ENCODE peak calls at places on chromosomes 6 and 20, in nine cellular contexts. D is pancreas, G is psoas muscle, K is fibroblast of lung, E is MM.1S, B is kidney, Y is tibial artery, Z is colonic mucosa, V is ascending aorta. S is an unnamed sample.

GRCh38 chr6:24648276-24648675 is 2.3 kb upstream of the KIAA0319 start:
- DNase-seq in Y (no peak), D (no peak), E (no peak), Z (no peak), B (no peak), K (no peak), G (no peak), V (no peak), S (no peak)

GRCh38 chr6:29992792-29993191 is 50.5 kb downstream of the HLA-A start:
- DNase-seq in D (no peak), V (no peak), Z (no peak), Y (no peak), B (no peak), E (no peak), K (peak; percentile 35), G (no peak), S (no peak)

GRCh38 chr6:165877773-165878172 is 214.7 kb upstream of the PDE10A start:
- DNase-seq in B (no peak), K (no peak), Y (no peak), E (no peak), G (no peak), Z (no peak), V (no peak), D (no peak), S (no peak)

GRCh38 chr6:14454467-14454763 is 336.8 kb downstream of the CD83 start:
- DNase-seq in E (no peak), Z (peak; percentile 74), K (no peak), D (no peak), B (no peak), V (no peak), G (no peak), Y (no peak), S (no peak)

GRCh38 chr6:12555781-12556180 is 160.8 kb upstream of the PHACTR1 start:
- DNase-seq in B (no peak), V (no peak), K (no peak), G (no peak), Z (no peak), Y (no peak), D (no peak), E (no peak), S (no peak)

GRCh38 chr20:34904202-34904621 is 27.8 kb downstream of the ACSS2 start:
- DNase-seq in V (no peak), G (no peak), K (no peak), Z (no peak), B (no peak), E (no peak), D (no peak), Y (no peak), S (no peak)

GRCh38 chr6:128513878-128514277 is 6.5 kb downstream of the PTPRK start:
- DNase-seq in B (no peak), D (no peak), E (no peak), V (no peak), K (no peak), G (no peak), Y (no peak), Z (no peak), S (no peak)

GRCh38 chr6:999552-999951 is 306.6 kb upstream of the EXOC2 start:
- DNase-seq in D (no peak), Y (no peak), E (no peak), G (no peak), V (no peak), Z (no peak), B (no peak), K (no peak), S (no peak)

GRCh38 chr6:21898107-21898796 is 304.7 kb downstream of the SOX4 start:
- DNase-seq in G (no peak), Z (no peak), Y (no peak), B (no peak), V (no peak), D (no peak), K (peak; percentile 58), E (no peak), S (no peak)

DNA sequence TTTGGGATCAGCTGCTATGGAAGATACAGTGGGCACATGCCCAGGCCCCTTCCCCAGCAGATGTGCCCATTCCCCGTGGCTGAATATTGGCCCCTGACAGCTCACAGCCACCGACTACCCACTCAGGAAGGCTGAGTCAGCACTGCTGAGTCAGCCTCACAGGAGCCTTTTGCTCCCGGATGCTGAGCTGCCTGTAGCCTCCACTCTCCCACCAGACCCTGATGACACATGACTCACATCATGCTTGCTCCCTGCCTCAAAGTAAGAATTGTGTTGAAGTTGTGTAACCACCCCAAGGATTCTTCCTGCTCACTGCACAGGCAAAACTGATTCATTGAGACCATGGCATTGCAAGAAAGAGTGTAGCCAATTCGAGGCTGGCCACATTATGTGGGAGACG is 556.8 kb upstream of the CDH4 start:
- DNase-seq in V (no peak), B (no peak), Y (no peak), D (no peak), G (no peak), Z (no peak), E (no peak), K (peak; percentile 89), S (no peak)
- H3K9me3 ChIP-seq in V (no peaks in the 10 kb centered on the region), B (no peaks in the 10 kb centered on the region), Y (no peaks in the 10 kb centered on the region), D (no peaks in the 10 kb centered on the region), G (no peaks in the 10 kb centered on the region), Z (no peaks in the 10 kb centered on the region), E (no peaks in the 10 kb centered on the region), K (no peaks in the 10 kb centered on the region), S (no peaks in the 10 kb centered on the region)

GRCh38 chr20:17619351-17620093 is 49.6 kb downstream of the DSTN start:
- DNase-seq in Z (no peak), D (peak; percentile 56), V (no peak), G (peak; percentile 47), K (no peak), B (peak; percentile 65), Y (peak; percentile 62), E (no peak), S (no peak)

GRCh38 chr20:17616480-17617211 is 46.8 kb downstream of the DSTN start:
- DNase-seq in B (peak; percentile 75), D (peak; percentile 74), V (no peak), Z (peak; percentile 18), G (peak; percentile 50), K (no peak), Y (peak; percentile 64), E (no peak), S (peak; percentile 32)

GRCh38 chr20:17618673-17619013 is 48.8 kb downstream of the DSTN start:
- DNase-seq in D (no peak), K (no peak), V (no peak), B (peak; percentile 40), G (no peak), Y (no peak), Z (no peak), E (no peak), S (no peak)

GRCh38 chr20:17617212-17617867 is 47.5 kb downstream of the DSTN start:
- DNase-seq in K (peak; percentile 45), D (peak; percentile 76), E (no peak), G (peak; percentile 79), Y (peak; percentile 89), V (no peak), B (peak; percentile 79), Z (peak; percentile 46), S (peak; percentile 73)

DNA sequence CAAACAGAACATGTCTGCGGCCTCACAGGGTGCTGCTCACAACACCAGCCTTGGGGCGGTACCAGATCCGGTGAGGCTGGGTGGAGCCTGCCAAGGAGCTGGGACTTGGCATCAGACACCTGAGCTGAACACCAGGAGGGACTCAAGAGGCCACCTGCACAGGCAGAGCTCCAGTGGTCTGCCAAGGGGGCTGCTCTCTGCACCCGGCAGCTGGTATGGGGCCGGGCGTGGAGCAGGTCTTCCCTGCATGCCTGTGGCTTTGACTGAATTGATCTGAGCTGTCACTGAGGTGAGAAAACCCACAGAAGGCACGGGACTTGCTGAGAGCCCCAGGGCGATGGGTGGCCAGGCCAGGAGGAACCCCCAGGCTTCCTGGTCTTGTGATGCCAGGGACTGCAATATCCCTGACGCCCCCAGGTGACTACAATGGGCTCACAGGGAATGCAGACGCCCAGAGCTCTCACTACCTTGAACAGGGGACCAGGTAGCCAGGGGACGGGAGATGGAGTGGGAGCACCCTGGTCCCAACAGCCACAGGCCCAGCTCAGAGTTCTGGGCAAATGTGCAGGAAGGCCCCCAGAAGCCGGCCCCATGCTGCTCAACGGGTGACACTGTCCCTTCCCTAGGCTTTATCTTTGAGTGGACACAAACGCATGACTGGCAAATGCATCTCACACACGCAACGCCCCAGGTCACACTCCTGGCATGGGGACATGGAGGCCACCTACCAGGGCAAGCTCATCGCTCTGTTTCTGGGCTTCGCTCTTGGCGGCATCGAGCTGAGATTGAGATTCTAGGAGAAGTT is 48.2 kb downstream of the DSTN start:
- DNase-seq in G (peak; percentile 51), K (no peak), B (peak; percentile 61), D (peak; percentile 81), E (no peak), Y (peak; percentile 69), V (no peak), Z (peak; percentile 19), S (peak; percentile 42)
- TF ChIP-seq CTCF in G (no peak), K (no peak), B (no peak), D (no peak), E (no peak), Y (no peak), V (no peak), Z (no peak), S (no peak)

DNA sequence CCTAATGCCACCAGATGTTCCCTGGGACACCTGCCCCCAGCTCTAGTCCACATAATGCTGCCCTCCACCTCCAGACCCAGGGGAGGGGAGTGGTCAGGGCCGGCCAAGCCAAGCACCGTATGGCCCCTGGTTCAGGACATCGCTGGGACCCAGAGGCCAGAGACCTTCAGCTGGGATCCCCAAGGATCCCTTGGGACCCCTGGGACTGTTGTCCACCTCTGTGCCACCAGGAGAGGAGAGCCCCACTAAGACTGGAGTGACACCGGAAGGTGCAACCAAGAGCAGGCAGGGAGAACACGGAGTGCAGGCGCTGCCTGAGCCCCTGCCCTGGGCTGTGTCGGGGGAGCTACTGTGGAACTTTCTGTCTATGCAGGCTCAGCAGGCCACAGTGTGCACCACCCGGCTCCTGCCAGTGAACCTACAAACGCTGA is 43.6 kb downstream of the CTCFL start:
- DNase-seq in B (peak; percentile 49), Z (no peak), G (no peak), D (no peak), E (peak; percentile 78), V (no peak), K (no peak), Y (peak; percentile 55), S (no peak)
- H3K4me1 ChIP-seq in B (no peaks in the 10 kb centered on the region), Z (no peaks in the 10 kb centered on the region), G (no peaks in the 10 kb centered on the region), D (no peaks in the 10 kb centered on the region), E (peaks cover 67% of the 10 kb centered on the region), V (no peaks in the 10 kb centered on the region), K (no peaks in the 10 kb centered on the region), Y (peaks cover 7% of the 10 kb centered on the region), S (no peaks in the 10 kb centered on the region)

DNA sequence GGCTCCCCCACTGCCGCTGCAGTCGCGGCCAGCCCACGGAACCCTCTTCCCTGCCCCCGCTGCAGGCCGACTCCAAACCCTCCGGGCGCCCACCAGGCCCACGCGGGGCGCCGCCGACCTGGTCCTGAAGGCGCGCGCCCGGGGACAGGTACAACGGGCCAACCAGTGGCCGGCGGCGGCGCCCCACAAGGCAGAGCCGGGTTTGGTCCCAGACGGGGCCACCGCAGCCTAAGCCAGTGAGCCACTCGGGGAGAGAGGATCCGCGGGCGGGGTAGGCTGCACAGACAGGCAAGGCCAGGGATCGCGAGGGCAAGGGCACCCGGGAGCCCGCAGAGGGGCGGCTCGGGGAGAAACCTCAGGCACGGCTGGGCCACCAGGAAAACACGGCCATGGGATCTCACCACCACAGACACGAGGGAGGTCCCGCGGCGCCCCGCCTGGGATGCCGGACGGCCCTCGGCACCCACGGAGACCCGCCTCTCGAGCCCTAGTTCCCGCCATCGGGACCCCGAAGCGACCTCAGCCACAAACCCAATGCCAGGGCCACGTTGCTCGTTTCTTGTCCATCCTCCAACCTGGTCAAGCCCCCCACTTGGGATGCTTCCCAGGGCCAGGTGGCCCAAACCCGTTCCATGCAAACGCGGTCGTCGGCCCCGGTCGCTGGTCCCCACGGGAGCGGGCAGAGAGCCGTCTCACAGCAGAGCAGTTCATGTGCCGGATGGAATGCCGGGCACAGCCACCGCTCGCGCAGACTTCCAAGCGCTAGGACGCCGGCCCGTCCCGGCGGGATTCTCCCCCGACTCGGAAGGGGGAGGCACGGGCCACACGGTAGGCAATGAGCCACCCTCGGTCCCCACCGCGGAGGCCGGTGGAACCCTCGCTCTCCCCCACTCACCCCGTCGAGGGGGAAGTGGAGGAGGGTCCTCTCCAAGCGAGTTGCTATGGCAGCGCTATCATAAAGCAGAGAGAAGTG is 1956.6 kb upstream of the DEFB115 start:
- DNase-seq in Y (no peak), G (peak; percentile 44), K (no peak), E (no peak), V (no peak), D (peak; percentile 77), B (peak; percentile 77), Z (no peak), S (no peak)
- H3K9me3 ChIP-seq in Y (no peaks in the 10 kb centered on the region), G (no peaks in the 10 kb centered on the region), K (no peaks in the 10 kb centered on the region), E (no peaks in the 10 kb centered on the region), V (peaks cover 12% of the 10 kb centered on the region), D (no peaks in the 10 kb centered on the region), B (no peaks in the 10 kb centered on the region), Z (no peaks in the 10 kb centered on the region), S (no peaks in the 10 kb centered on the region)